ENCODE peak calls at places on chromosomes 4 and X, in five cellular contexts. Q, G, R, H and C are unnamed samples.

GRCh38 chr4:1640110-1640509 is 44.0 kb downstream of the FAM53A start:
- DNase-seq in Q (no peak), H (no peak), G (no peak), R (no peak), C (no peak)

GRCh38 chrX:128816919-128817318 is 706.4 kb downstream of the SMARCA1 start:
- DNase-seq in H (no peak), R (no peak), Q (no peak), G (no peak), C (no peak)

GRCh38 chr4:113835005-113835404 is 73.5 kb upstream of the CAMK2D start:
- DNase-seq in R (no peak), G (no peak), Q (no peak), H (no peak), C (no peak)

GRCh38 chr4:139718833-139719232 is 53.2 kb downstream of the MGST2 start:
- DNase-seq in H (no peak), R (no peak), G (no peak), Q (no peak), C (no peak)

GRCh38 chr4:122309988-122310626 is 68.7 kb upstream of the ADAD1 start:
- DNase-seq in Q (no peak), H (no peak), R (no peak), G (no peak), C (no peak)

GRCh38 chr4:32748498-32748897 is 2028.3 kb downstream of the PCDH7 start:
- DNase-seq in Q (no peak), H (no peak), G (no peak), R (no peak), C (no peak)

GRCh38 chr4:142126890-142127497 is 490.6 kb downstream of the IL15 start:
- DNase-seq in G (no peak), H (peak), Q (peak), R (peak), C (peak)

GRCh38 chr4:151489462-151490203 is 80.7 kb downstream of the FHIP1A start:
- DNase-seq in G (peak), R (no peak), H (no peak), Q (no peak), C (no peak)

GRCh38 chr4:139209470-139210063 is 32.5 kb upstream of the ELF2 start:
- DNase-seq in G (no peak), H (no peak), R (no peak), Q (no peak), C (no peak)

GRCh38 chr4:14790487-14790886 is 211.8 kb upstream of the CPEB2 start:
- DNase-seq in Q (no peak), G (no peak), R (no peak), H (peak), C (no peak)

GRCh38 chr4:25283948-25284347 is 28.6 kb upstream of the ZCCHC4 start:
- DNase-seq in H (no peak), R (no peak), G (no peak), Q (no peak), C (no peak)

GRCh38 chr4:1979477-1980196 is 29.1 kb downstream of the NELFA start:
- DNase-seq in Q (no peak), G (no peak), R (no peak), H (no peak), C (no peak)

GRCh38 chrX:55014897-55015299 is 14.7 kb downstream of the APEX2 start:
- DNase-seq in Q (no peak), R (no peak), G (no peak), H (no peak), C (no peak)

GRCh38 chrX:55006827-55007621 is 6.9 kb downstream of the APEX2 start:
- DNase-seq in G (no peak), H (no peak), Q (no peak), R (no peak), C (no peak)

GRCh38 chrX:55008571-55009358 is 8.6 kb downstream of the APEX2 start:
- DNase-seq in G (no peak), H (peak), Q (no peak), R (no peak), C (no peak)

GRCh38 chrX:55007633-55008032 is 7.5 kb downstream of the APEX2 start:
- DNase-seq in G (no peak), Q (peak), H (peak), R (peak), C (peak)

DNA sequence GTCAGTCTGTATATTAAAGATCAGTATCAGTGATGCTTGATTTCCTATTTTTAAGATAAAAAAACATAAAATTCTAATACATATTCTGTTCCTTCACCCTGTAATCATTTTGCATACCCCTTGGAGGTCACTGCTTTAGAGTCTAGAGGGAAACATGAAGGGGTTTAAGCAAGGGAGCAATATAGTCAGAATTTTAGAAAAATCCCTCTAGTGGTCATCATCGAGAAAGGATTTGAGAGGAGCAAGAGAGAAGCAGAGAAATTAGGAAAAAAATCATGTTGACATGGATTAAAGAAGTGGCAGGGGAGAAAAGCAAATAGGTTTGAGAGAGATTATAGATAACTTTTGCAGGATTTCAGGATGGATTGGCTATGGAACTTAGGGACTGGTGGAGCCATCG is 11.1 kb downstream of the APEX2 start:
- DNase-seq in Q (no peak), R (no peak), H (no peak), G (no peak), C (no peak)
- TF ChIP-seq CTCF in Q (no peak), R (no peak), H (peak), G (peak), C (peak)

GRCh38 chrX:135009057-135009605 is 13.2 kb downstream of the RTL8B start:
- DNase-seq in R (no peak), G (no peak), H (no peak), Q (no peak), C (no peak)
- H3K27ac ChIP-seq in R (no peak), G (no peak), H (no peak), Q (no peak), C (no peak)

GRCh38 chrX:119943185-119943988 is at the start of gene NKAP:
- DNase-seq in R (peak), Q (peak), H (peak), G (peak), C (peak)

GRCh38 chrX:119945481-119945880 is 1.9 kb upstream of the NKAP start:
- DNase-seq in G (no peak), R (no peak), Q (no peak), H (no peak), C (no peak)

GRCh38 chrX:119942831-119943184 is 743 bp downstream of the NKAP start:
- DNase-seq in G (no peak), Q (no peak), R (no peak), H (no peak), C (no peak)

GRCh38 chrX:119954374-119954773 is 10.8 kb upstream of the NKAP start:
- DNase-seq in Q (no peak), H (no peak), R (no peak), G (no peak), C (no peak)

GRCh38 chrX:119948381-119948780 is 4.8 kb upstream of the NKAP start:
- DNase-seq in Q (no peak), G (no peak), R (no peak), H (no peak), C (no peak)
- TF ChIP-seq CTCF in Q (no peak), G (no peak), R (no peak), H (peak), C (no peak)

GRCh38 chrX:154315416-154315815 is 19.8 kb downstream of the TKTL1 start:
- DNase-seq in R (no peak), H (no peak), G (no peak), Q (no peak), C (no peak)
- H3K27ac ChIP-seq in R (no peak), H (no peak), G (no peak), Q (no peak), C (no peak)

GRCh38 chr4:168711197-168712120 is 214.6 kb downstream of the PALLD start:
- DNase-seq in R (peak), G (no peak), Q (peak), H (peak), C (no peak)

GRCh38 chr4:168713193-168713592 is 216.3 kb downstream of the PALLD start:
- DNase-seq in R (no peak), G (no peak), H (no peak), Q (no peak), C (no peak)

GRCh38 chr4:168712316-168712855 is 215.5 kb downstream of the PALLD start:
- DNase-seq in H (no peak), G (no peak), Q (no peak), R (no peak), C (no peak)

GRCh38 chr4:168708108-168708507 is 211.3 kb downstream of the PALLD start:
- DNase-seq in Q (no peak), R (no peak), H (peak), G (no peak), C (no peak)

DNA sequence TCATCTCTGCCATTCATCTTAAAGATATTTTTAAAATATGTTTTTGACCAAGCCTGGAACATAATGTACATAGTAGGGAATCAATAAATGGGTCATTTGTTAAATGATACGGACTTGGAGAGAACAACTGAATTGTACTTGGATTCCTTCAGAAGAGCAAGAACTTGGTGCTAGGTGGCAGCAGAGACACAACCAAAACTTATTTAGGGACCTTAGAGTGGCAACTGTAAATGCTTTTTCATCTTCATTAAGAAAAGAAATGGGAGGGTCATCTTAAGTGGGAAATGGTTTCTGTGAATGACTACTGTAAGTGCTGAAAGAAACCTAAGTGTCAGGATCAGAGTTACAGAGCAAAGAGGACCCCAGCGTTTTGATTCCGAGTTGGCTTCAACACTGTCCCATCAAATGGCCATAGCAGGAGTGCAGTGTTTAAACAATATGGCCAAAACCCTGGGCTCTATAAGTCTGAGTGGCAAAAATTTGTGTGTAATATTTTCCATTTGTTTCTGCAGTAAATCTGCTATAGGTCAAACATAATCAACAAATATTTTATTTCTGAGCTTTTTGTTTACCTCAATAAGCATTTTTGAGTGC is 213.6 kb downstream of the PALLD start:
- DNase-seq in R (peak), G (no peak), Q (peak), H (peak), C (peak)
- TF ChIP-seq CTCF in R (peak), G (peak), Q (peak), H (peak), C (peak)

GRCh38 chrX:34656467-34656841 is 631 bp downstream of the TMEM47 start:
- DNase-seq in Q (peak), G (no peak), R (peak), H (peak), C (no peak)
- H3K27ac ChIP-seq in Q (peak), G (peak), R (peak), H (peak), C (no peak)

GRCh38 chr4:123398151-123398802 is 1.7 kb downstream of the SPRY1 start:
- DNase-seq in Q (peak), G (peak), H (peak), R (peak), C (no peak)
- TF ChIP-seq CTCF in Q (peak), G (peak), H (peak), R (peak), C (peak)

GRCh38 chr4:78565971-78566372 is 14.4 kb downstream of the ANXA3 start:
- DNase-seq in R (no peak), G (no peak), H (peak), Q (no peak), C (no peak)
- H3K27ac ChIP-seq in R (no peak), G (no peak), H (peak), Q (no peak), C (no peak)

DNA sequence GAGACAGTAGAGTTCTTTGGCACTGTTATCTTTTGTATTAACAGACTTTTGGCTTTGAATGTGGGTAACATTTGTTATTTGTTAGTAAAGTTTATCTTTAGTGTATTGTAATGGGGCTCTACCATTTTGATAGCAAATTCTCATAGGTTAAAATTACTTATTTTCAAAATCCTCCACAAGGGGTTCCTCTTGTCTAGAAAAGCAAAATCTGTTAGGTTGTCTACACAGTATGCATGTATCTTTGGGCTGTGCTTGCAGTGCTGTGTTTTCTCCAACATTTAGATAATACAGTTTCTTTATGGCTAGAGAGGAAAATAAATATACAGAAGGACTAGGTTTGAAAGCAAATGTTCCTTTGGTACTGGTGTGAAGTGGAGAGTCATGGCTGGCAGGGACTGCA is 40.2 kb downstream of the POLR2B start:
- DNase-seq in G (no peak), Q (no peak), R (no peak), H (no peak), C (no peak)
- TF ChIP-seq CTCF in G (no peak), Q (no peak), R (no peak), H (no peak), C (no peak)

GRCh38 chrX:33188881-33189280 is 22.5 kb downstream of the DMD start:
- DNase-seq in H (no peak), Q (no peak), R (no peak), G (no peak), C (no peak)
- H3K27ac ChIP-seq in H (no peak), Q (peak), R (no peak), G (no peak), C (no peak)